ENCODE peak calls at places on chromosomes 1 and 21, in five cellular contexts. One of them, this sample, is unnamed.

GRCh38 chr1:109804660-109805059 is 40.9 kb upstream of the EPS8L3 start:
- DNase-seq in endothelial cell: no peak
- DNase-seq in Caco-2: no peak
- DNase-seq in colonic mucosa: no peak
- DNase-seq in body of pancreas: no peak
- DNase-seq in this sample: no peak

GRCh38 chr1:157496121-157496526 is 56.2 kb downstream of the FCRL5 start:
- DNase-seq in endothelial cell: peak
- DNase-seq in Caco-2: peak
- DNase-seq in colonic mucosa: peak
- DNase-seq in body of pancreas: peak
- DNase-seq in this sample: no peak

GRCh38 chr1:204130989-204131892 is 20.6 kb downstream of the ETNK2 start:
- DNase-seq in endothelial cell: no peak
- DNase-seq in Caco-2: no peak
- DNase-seq in colonic mucosa: no peak
- DNase-seq in body of pancreas: peak
- DNase-seq in this sample: no peak

GRCh38 chr1:12296623-12297022 is 66.8 kb downstream of the VPS13D start:
- DNase-seq in endothelial cell: no peak
- DNase-seq in Caco-2: no peak
- DNase-seq in colonic mucosa: no peak
- DNase-seq in body of pancreas: no peak
- DNase-seq in this sample: no peak

GRCh38 chr1:119160851-119161250 is 20.4 kb upstream of the WARS2 start:
- DNase-seq in endothelial cell: no peak
- DNase-seq in Caco-2: no peak
- DNase-seq in colonic mucosa: no peak
- DNase-seq in body of pancreas: no peak
- DNase-seq in this sample: no peak

GRCh38 chr1:93079685-93080141 is 630 bp downstream of the MTF2 start:
- DNase-seq in endothelial cell: peak
- DNase-seq in Caco-2: peak
- DNase-seq in colonic mucosa: peak
- DNase-seq in body of pancreas: peak
- DNase-seq in this sample: peak

GRCh38 chr21:41207401-41208388 is 39.7 kb downstream of the BACE2 start:
- DNase-seq in endothelial cell: no peak
- DNase-seq in Caco-2: no peak
- DNase-seq in colonic mucosa: peak
- DNase-seq in body of pancreas: peak
- DNase-seq in this sample: no peak

GRCh38 chr1:154218545-154218944 is 2.2 kb upstream of the UBAP2L start:
- DNase-seq in endothelial cell: no peak
- DNase-seq in Caco-2: no peak
- DNase-seq in colonic mucosa: no peak
- DNase-seq in body of pancreas: no peak
- DNase-seq in this sample: no peak

GRCh38 chr1:64861611-64862010 is 104.7 kb downstream of the JAK1 start:
- DNase-seq in endothelial cell: peak
- DNase-seq in Caco-2: peak
- DNase-seq in colonic mucosa: no peak
- DNase-seq in body of pancreas: peak
- DNase-seq in this sample: no peak

GRCh38 chr1:118928739-118929554 is 59.2 kb downstream of the TBX15 start:
- DNase-seq in endothelial cell: peak
- DNase-seq in Caco-2: peak
- DNase-seq in colonic mucosa: no peak
- DNase-seq in body of pancreas: no peak
- DNase-seq in this sample: no peak

GRCh38 chr1:31531177-31532000 is 44.9 kb upstream of the TINAGL1 start:
- DNase-seq in endothelial cell: no peak
- DNase-seq in Caco-2: no peak
- DNase-seq in colonic mucosa: no peak
- DNase-seq in body of pancreas: no peak
- DNase-seq in this sample: no peak

GRCh38 chr21:42991992-42992740 is 17.8 kb downstream of the PKNOX1 start:
- DNase-seq in endothelial cell: peak
- DNase-seq in Caco-2: no peak
- DNase-seq in colonic mucosa: peak
- DNase-seq in body of pancreas: peak
- DNase-seq in this sample: no peak

GRCh38 chr1:57996400-57996799 is 550.1 kb downstream of the OMA1 start:
- DNase-seq in endothelial cell: no peak
- DNase-seq in Caco-2: no peak
- DNase-seq in colonic mucosa: no peak
- DNase-seq in body of pancreas: no peak
- DNase-seq in this sample: no peak

GRCh38 chr21:25507522-25507921 is 99.8 kb downstream of the MRPL39 start:
- DNase-seq in endothelial cell: no peak
- DNase-seq in Caco-2: no peak
- DNase-seq in colonic mucosa: no peak
- DNase-seq in body of pancreas: no peak
- DNase-seq in this sample: no peak

GRCh38 chr1:222095606-222096475 is 354.0 kb upstream of the DUSP10 start:
- DNase-seq in endothelial cell: peak
- DNase-seq in Caco-2: peak
- DNase-seq in colonic mucosa: peak
- DNase-seq in body of pancreas: peak
- DNase-seq in this sample: peak

GRCh38 chr1:109783436-109783835 is 19.7 kb upstream of the EPS8L3 start:
- DNase-seq in endothelial cell: no peak
- DNase-seq in Caco-2: no peak
- DNase-seq in colonic mucosa: no peak
- DNase-seq in body of pancreas: no peak
- DNase-seq in this sample: no peak

GRCh38 chr1:24966724-24967346 is 36.8 kb upstream of the RUNX3 start:
- DNase-seq in endothelial cell: no peak
- DNase-seq in Caco-2: no peak
- DNase-seq in colonic mucosa: no peak
- DNase-seq in body of pancreas: no peak
- DNase-seq in this sample: no peak

GRCh38 chr1:226632922-226633351 is 84.4 kb downstream of the STUM start:
- DNase-seq in endothelial cell: no peak
- DNase-seq in Caco-2: no peak
- DNase-seq in colonic mucosa: no peak
- DNase-seq in body of pancreas: no peak
- DNase-seq in this sample: no peak

GRCh38 chr21:42061195-42061865 is 9.8 kb upstream of the UMODL1 start:
- DNase-seq in endothelial cell: no peak
- DNase-seq in Caco-2: no peak
- DNase-seq in colonic mucosa: peak
- DNase-seq in body of pancreas: no peak
- DNase-seq in this sample: no peak

GRCh38 chr1:97758589-97759057 is 162.2 kb downstream of the DPYD start:
- DNase-seq in endothelial cell: no peak
- DNase-seq in Caco-2: no peak
- DNase-seq in colonic mucosa: no peak
- DNase-seq in body of pancreas: no peak
- DNase-seq in this sample: no peak

GRCh38 chr1:232974971-232975370 is 24.6 kb downstream of the NTPCR start:
- DNase-seq in endothelial cell: no peak
- DNase-seq in Caco-2: no peak
- DNase-seq in colonic mucosa: no peak
- DNase-seq in body of pancreas: peak
- DNase-seq in this sample: no peak

GRCh38 chr1:203187306-203188264 is 1.1 kb upstream of the CHI3L1 start:
- DNase-seq in endothelial cell: no peak
- DNase-seq in Caco-2: no peak
- DNase-seq in colonic mucosa: no peak
- DNase-seq in body of pancreas: no peak
- DNase-seq in this sample: no peak

GRCh38 chr21:44907225-44907965 is 13.3 kb downstream of the ITGB2 start:
- DNase-seq in endothelial cell: no peak
- DNase-seq in Caco-2: no peak
- DNase-seq in colonic mucosa: no peak
- DNase-seq in body of pancreas: no peak
- DNase-seq in this sample: no peak

GRCh38 chr1:76835203-76835602 is 32.1 kb upstream of the ST6GALNAC5 start:
- DNase-seq in endothelial cell: no peak
- DNase-seq in Caco-2: no peak
- DNase-seq in colonic mucosa: no peak
- DNase-seq in body of pancreas: no peak
- DNase-seq in this sample: no peak

GRCh38 chr1:246151796-246152434 is 355.2 kb downstream of the SMYD3 start:
- DNase-seq in endothelial cell: no peak
- DNase-seq in Caco-2: no peak
- DNase-seq in colonic mucosa: no peak
- DNase-seq in body of pancreas: no peak
- DNase-seq in this sample: no peak

GRCh38 chr1:65149753-65150463 is 1.9 kb downstream of the AK4 start:
- DNase-seq in endothelial cell: no peak
- DNase-seq in Caco-2: no peak
- DNase-seq in colonic mucosa: no peak
- DNase-seq in body of pancreas: no peak
- DNase-seq in this sample: no peak

GRCh38 chr1:193406901-193407300 is 220.5 kb upstream of the B3GALT2 start:
- DNase-seq in endothelial cell: no peak
- DNase-seq in Caco-2: peak
- DNase-seq in colonic mucosa: peak
- DNase-seq in body of pancreas: peak
- DNase-seq in this sample: no peak

DNA sequence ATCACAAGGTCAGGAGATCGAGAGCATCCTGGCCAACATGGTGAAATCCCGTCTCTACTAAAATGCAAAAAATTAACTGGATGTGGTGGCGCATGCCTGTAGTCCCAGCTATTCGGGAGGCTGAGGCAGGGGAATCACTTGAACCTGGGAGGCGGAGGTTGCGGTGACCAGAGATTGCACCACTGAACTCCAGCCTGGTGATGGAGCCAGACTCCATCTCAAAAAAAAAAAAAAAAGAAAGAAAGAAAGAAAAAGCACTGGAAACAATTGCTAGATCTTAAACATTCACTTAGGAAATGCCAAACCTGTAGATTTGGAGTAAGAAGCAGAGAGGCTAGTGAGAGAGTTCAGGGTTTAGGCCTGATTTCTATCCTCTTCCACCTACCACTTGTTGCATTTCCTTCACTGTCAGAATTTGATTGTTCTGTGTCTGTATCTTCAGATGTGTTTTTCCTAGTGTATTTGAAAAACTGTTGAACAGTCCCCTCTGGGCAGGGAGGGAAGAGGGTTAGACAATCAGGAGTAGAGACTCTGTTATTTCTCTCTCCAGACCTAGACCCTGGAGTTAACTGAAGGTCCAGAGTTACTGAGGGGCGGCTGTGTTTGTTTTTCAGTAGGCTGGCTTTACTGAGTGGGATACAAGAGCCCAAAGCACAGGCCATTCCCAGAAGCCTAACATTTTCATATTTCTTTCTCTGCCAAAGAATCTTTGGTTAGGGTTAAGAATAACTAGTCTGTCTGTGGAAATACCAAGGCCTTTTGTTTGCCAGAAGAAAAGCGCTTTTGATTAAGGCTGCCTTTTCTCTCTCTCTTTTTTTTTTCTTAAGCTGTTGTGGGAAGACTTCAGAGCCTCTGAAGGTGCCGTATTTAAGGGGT is 31.1 kb upstream of the MACF1 start:
- DNase-seq in endothelial cell: no peak
- DNase-seq in Caco-2: no peak
- DNase-seq in colonic mucosa: no peak
- DNase-seq in body of pancreas: no peak
- DNase-seq in this sample: no peak
- TF ChIP-seq CTCF in endothelial cell: no peak
- TF ChIP-seq CTCF in Caco-2: no peak
- TF ChIP-seq CTCF in colonic mucosa: no peak
- TF ChIP-seq CTCF in body of pancreas: no peak
- TF ChIP-seq CTCF in this sample: no peak

GRCh38 chr1:174726167-174726879 is 273.4 kb upstream of the CACYBP start:
- DNase-seq in endothelial cell: no peak
- DNase-seq in Caco-2: peak
- DNase-seq in colonic mucosa: no peak
- DNase-seq in body of pancreas: no peak
- DNase-seq in this sample: no peak

GRCh38 chr1:174721246-174721645 is 273.5 kb downstream of the GPR52 start:
- DNase-seq in endothelial cell: no peak
- DNase-seq in Caco-2: no peak
- DNase-seq in colonic mucosa: no peak
- DNase-seq in body of pancreas: no peak
- DNase-seq in this sample: no peak

GRCh38 chr1:174723815-174724214 is 275.9 kb upstream of the CACYBP start:
- DNase-seq in endothelial cell: no peak
- DNase-seq in Caco-2: no peak
- DNase-seq in colonic mucosa: no peak
- DNase-seq in body of pancreas: no peak
- DNase-seq in this sample: no peak

DNA sequence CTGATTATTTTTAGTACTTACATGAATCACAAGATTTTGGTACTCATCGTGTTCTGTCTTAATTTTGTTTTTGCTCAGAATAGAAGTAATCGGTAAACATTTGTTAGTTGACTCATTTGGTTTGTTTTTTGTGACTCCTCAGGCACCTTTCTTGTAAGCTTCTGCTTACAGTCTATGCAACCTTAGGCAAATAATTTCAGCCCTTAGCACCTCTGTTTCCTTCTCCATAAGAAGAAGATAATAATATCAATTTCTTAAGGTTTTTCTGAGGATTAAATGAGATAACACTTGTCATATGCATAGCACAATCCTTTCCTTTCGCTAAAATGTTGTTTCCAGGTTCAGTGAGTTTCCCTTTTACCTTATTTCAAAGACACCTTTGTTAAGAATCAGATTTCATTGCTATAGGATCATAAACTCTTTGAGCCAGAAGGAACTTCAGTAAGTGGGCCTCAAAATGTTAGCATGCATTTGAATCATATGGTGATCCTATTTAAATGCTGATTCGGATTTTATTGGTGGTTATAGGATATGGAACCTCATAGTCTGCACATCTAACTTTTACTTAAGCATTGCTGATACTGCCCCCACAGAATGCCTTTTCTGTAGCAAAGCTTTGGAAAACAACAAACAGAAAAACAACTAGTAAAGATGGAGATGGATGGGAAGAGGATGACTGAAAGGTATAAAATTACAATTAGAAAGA is 272.7 kb upstream of the CACYBP start:
- DNase-seq in endothelial cell: no peak
- DNase-seq in Caco-2: no peak
- DNase-seq in colonic mucosa: no peak
- DNase-seq in body of pancreas: no peak
- DNase-seq in this sample: no peak
- TF ChIP-seq CTCF in endothelial cell: no peak
- TF ChIP-seq CTCF in Caco-2: no peak
- TF ChIP-seq CTCF in colonic mucosa: no peak
- TF ChIP-seq CTCF in body of pancreas: no peak
- TF ChIP-seq CTCF in this sample: no peak

GRCh38 chr1:223358826-223359225 is 5.2 kb downstream of the SUSD4 start:
- DNase-seq in endothelial cell: no peak
- DNase-seq in Caco-2: no peak
- DNase-seq in colonic mucosa: no peak
- DNase-seq in body of pancreas: no peak
- DNase-seq in this sample: no peak
- TF ChIP-seq CTCF in endothelial cell: no peak
- TF ChIP-seq CTCF in Caco-2: peak
- TF ChIP-seq CTCF in colonic mucosa: no peak
- TF ChIP-seq CTCF in body of pancreas: no peak
- TF ChIP-seq CTCF in this sample: no peak

DNA sequence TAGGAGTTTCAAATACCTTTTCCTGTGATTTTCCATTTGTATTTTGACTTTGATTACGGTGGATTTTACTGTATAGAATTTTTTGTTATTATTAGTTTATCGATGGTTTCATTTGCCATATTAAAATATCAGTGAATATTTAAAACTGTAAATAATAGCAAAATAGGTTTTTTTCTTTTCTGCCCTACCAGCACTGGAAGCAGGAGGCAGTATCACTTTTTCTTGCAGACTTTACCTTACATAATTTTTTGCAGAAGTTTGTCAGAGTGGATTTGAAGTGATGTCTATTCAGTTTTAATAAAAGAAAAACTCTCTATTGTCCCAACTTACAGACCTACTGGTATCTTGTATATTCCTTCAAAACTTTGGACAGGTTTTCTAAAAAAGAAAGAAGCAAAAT is 213.6 kb downstream of the CENPF start:
- DNase-seq in endothelial cell: no peak
- DNase-seq in Caco-2: no peak
- DNase-seq in colonic mucosa: no peak
- DNase-seq in body of pancreas: no peak
- DNase-seq in this sample: no peak
- TF ChIP-seq CTCF in endothelial cell: peak
- TF ChIP-seq CTCF in Caco-2: no peak
- TF ChIP-seq CTCF in colonic mucosa: no peak
- TF ChIP-seq CTCF in body of pancreas: no peak
- TF ChIP-seq CTCF in this sample: no peak